ENCODE peak calls at places on chromosomes 7 and 10, in four cellular contexts. S, D, Z and C are unnamed samples. For H3K27me3 and H3K9me3, the result is how much of the 10 kb centered on the place peaks cover.

GRCh38 chr10:34885901-34886300 is 70.8 kb upstream of the PARD3 start:
- DNase-seq in S (no peak), D (no peak), Z (no peak), C (no peak)

GRCh38 chr10:113425596-113425995 is 127.3 kb upstream of the HABP2 start:
- DNase-seq in D (no peak), Z (no peak), S (no peak), C (no peak)

GRCh38 chr10:79411546-79412495 is 33.6 kb downstream of the ZCCHC24 start:
- DNase-seq in S (no peak), Z (no peak), D (peak), C (no peak)

GRCh38 chr10:69860290-69860689 is 58.6 kb downstream of the COL13A1 start:
- DNase-seq in D (no peak), S (no peak), Z (no peak), C (no peak)

GRCh38 chr7:44062903-44063295 is 2.5 kb downstream of the PGAM2 start:
- DNase-seq in Z (no peak), S (no peak), D (peak), C (no peak)

GRCh38 chr10:121527690-121528089 is 70.6 kb downstream of the FGFR2 start:
- DNase-seq in S (no peak), Z (no peak), D (peak), C (peak)

GRCh38 chr10:116085333-116085732 is 187.7 kb downstream of the GFRA1 start:
- DNase-seq in D (no peak), Z (no peak), S (no peak), C (no peak)

GRCh38 chr10:22816298-22816653 is 101.9 kb upstream of the PIP4K2A start:
- DNase-seq in S (no peak), Z (no peak), D (peak), C (no peak)

GRCh38 chr7:7552199-7552598 is 14.5 kb upstream of the MIOS start:
- DNase-seq in D (no peak), S (no peak), Z (no peak), C (no peak)

GRCh38 chr10:71981024-71981867 is 17.1 kb downstream of the CHST3 start:
- DNase-seq in Z (no peak), D (no peak), S (no peak), C (no peak)

GRCh38 chr10:71980181-71981023 is 16.2 kb downstream of the CHST3 start:
- DNase-seq in Z (no peak), D (no peak), S (no peak), C (no peak)

GRCh38 chr10:71979692-71980062 is 15.5 kb downstream of the CHST3 start:
- DNase-seq in D (no peak), Z (no peak), S (no peak), C (no peak)

GRCh38 chr10:71982269-71983178 is 18.3 kb downstream of the CHST3 start:
- DNase-seq in S (no peak), D (no peak), Z (no peak), C (no peak)

DNA sequence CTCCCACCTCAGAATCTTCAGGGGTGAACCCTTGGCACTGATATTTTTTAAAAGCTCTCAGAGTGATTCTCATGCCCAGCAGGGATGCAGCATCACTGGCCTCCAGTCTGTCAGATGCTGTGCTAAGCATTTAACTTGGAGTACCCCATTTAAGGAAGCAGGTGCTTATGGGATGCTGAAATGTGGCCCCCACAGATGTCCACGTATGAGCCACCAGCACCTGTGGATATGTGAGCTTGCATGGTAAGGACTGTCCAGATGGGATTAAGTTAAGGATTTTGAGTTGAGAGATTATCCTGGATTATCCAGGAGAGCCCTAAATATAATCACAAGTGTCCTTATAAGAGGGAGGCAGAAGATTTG is 17.7 kb downstream of the CHST3 start:
- DNase-seq in Z (no peak), S (no peak), D (no peak), C (no peak)
- H3K27me3 ChIP-seq in Z (under half), S (under half), D (under half), C (under half)

GRCh38 chr10:133026171-133026570 is 61.6 kb upstream of the ADGRA1 start:
- DNase-seq in Z (no peak), S (no peak), D (no peak), C (no peak)

GRCh38 chr10:133026726-133027395 is 60.9 kb upstream of the ADGRA1 start:
- DNase-seq in D (no peak), Z (no peak), S (no peak), C (no peak)

GRCh38 chr10:133025558-133026090 is 62.1 kb upstream of the ADGRA1 start:
- DNase-seq in S (no peak), D (no peak), Z (no peak), C (no peak)

GRCh38 chr10:133023216-133023843 is 64.4 kb upstream of the ADGRA1 start:
- DNase-seq in S (no peak), D (no peak), Z (no peak), C (no peak)

DNA sequence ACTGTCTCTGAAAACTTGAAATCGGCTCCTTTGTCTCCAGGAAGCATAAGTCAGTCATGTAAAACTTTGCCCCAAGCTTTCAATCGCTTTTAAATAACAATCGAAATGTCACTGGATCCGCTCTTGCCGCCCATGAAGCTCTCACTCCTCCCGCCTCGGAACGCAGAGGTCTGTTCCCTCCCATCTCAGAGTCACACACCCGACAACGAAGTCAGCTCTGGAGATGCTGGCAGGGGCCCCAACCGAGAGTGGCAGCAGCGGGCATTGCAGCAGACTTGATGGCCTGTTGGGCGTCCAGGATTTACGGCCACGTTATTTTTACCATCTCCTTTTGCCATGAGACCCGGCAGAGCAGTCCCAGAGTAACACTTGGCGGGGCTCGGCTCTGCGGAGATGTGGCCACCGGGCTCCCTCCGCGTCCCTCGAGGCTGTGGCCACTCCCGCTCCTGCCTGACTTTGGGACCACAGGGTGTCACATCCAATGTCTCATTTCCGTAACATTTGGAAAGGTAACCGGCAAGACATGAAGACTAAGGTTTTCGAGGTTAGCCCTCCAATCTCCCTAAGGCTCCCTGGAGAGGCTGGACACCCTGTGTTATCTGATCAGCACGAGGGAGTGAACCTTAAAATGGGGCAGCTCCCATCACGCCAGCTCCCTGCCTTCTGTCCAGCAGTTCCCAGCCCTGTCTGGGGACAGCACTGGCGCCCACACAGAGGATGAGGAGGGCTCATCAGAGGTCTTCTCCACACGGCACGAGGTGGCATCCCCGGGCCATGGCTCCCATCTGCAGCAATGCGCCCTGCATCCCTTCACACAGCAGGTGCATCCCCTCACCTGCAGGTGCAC is 62.8 kb upstream of the ADGRA1 start:
- DNase-seq in D (no peak), Z (no peak), S (no peak), C (no peak)
- H3K9me3 ChIP-seq in D (under half), Z (under half), S (under half), C (under half)

DNA sequence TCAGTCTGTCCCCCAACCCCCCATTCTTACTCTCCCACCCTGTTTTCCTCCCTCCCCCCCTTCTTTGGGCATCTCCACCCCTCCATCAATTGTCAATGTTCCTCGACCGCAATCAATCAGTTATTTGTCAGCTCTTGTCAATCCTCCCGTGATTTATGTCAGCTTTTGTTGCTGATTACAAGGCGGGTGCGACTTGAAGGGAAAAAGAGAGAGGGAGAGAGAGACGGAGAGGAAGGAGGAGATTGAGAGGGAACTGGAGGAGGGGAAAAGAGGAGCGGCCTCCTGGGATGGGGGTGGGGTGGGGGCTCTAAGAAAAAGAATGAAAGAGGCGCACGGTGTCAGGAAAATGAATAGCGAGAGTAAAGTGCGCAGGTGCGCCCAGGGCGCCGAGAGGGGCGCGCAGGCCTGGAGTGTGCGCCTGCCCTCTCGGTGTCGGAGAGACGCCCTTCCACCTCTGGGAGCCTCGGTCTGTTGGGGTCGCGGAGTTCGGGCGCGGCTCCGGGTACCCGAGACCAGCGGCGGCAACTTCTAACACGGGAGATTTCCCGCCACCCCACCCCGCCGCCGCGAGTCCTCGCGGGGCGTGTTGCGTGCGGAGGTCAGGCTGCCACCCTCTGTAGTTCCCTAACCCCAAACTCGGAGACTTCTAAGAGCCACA is 1.1 kb upstream of the ZNF503 start:
- DNase-seq in S (peak), D (peak), Z (no peak), C (peak)
- H3K27me3 ChIP-seq in S (under half), D (under half), Z (half or more), C (under half)

GRCh38 chr7:64630496-64630895 is 35.4 kb upstream of the ZNF107 start:
- DNase-seq in S (no peak), D (no peak), Z (no peak), C (no peak)

GRCh38 chr7:64628721-64629120 is 37.2 kb upstream of the ZNF107 start:
- DNase-seq in S (no peak), D (no peak), Z (no peak), C (no peak)

GRCh38 chr7:64634406-64635062 is 31.4 kb upstream of the ZNF107 start:
- DNase-seq in S (no peak), Z (no peak), D (no peak), C (no peak)

GRCh38 chr7:64633401-64633800 is 32.5 kb upstream of the ZNF107 start:
- DNase-seq in Z (no peak), D (no peak), S (no peak), C (no peak)

GRCh38 chr7:64632029-64632428 is 33.9 kb upstream of the ZNF107 start:
- DNase-seq in D (no peak), S (no peak), Z (no peak), C (no peak)
- H3K9me3 ChIP-seq in D (under half), S (under half), Z (under half), C (under half)

GRCh38 chr7:20795361-20795760 is 8.7 kb upstream of the SP8 start:
- DNase-seq in S (no peak), D (no peak), Z (no peak), C (no peak)

GRCh38 chr7:20798081-20798693 is 11.5 kb upstream of the SP8 start:
- DNase-seq in Z (no peak), D (peak), S (peak), C (peak)

GRCh38 chr7:20795881-20796280 is 9.2 kb upstream of the SP8 start:
- DNase-seq in S (no peak), Z (no peak), D (no peak), C (no peak)

GRCh38 chr7:20797174-20798080 is 10.7 kb upstream of the SP8 start:
- DNase-seq in S (peak), D (no peak), Z (no peak), C (peak)

DNA sequence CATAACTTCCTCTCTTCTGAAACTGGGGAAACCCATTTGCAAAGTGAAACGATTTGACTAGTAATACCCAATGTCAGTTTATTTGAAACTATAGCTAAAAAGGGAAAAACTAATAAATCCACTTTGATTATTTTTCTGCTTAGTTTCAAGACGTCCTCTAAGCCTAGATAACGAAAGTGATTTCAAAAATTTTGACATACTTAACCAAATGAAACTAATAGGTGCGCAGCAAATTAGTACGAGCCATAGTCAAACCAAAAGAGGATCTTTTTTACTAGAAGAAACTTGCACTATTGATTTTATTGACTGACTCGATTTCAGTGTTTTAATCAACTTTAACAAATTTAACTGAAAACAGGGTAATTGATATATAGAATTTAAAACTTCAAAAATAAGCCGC is 9.9 kb upstream of the SP8 start:
- DNase-seq in D (no peak), S (no peak), Z (no peak), C (no peak)
- H3K27me3 ChIP-seq in D (half or more), S (half or more), Z (half or more), C (under half)

DNA sequence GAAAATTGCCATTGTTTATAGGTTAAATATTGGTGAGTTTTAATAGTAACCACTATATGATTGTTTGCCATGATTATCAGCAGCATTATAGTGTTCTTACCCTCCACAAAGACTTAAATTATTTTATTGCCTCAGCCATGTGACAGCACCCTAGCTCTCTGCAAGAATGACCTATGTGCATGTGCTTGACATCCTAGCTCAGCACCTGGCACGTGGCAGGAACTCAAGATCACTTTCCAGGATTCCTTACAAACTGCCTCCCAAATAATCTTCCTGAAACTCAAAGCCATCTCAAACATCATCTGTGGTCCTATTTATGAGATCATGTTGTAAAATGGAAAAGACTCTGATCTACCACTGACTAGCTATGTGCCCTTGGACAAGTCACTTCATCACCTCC is 68.1 kb upstream of the ANKRD30A start:
- DNase-seq in Z (no peak), S (no peak), D (no peak), C (no peak)
- H3K9me3 ChIP-seq in Z (under half), S (under half), D (under half), C (under half)

GRCh38 chr7:76281706-76282343 is 20.6 kb upstream of the HSPB1 start:
- DNase-seq in Z (no peak), D (no peak), S (no peak), C (no peak)
- H3K27me3 ChIP-seq in Z (under half), D (under half), S (under half), C (under half)

DNA sequence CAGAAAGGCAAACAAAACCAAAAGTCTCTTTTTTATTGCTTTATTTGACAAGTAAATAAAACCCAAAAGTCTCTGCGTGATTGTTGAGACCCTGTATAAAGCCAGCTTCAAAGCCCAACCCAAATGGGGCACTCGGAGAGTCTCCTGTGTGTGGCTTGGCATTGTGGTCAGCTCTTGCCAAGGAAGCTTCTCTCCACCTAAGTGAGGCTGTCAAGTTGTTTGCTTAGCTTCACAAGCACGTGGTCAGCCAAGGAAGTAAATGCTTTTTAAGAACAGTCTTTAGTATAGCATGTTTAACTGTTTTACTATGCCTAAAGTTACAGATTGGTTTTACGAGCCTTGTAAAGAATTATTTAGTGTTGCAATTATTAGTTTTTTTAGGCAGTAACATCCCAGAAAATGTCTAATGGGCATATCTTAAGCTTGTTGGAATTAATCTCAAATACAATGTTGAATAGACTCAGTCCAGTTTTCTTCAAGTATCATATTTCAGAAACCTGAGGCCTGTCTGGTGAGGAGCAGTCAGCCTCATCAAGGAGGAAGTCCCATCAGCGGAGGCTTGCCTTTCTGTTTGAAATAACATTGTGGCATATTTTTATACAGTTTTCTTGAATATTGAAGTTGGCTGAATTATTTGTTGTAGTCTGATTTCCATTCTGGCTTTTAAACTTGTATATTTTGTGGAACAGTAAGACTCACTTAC is 144.3 kb downstream of the ANKRD30A start:
- DNase-seq in Z (no peak), D (peak), S (no peak), C (no peak)
- H3K9me3 ChIP-seq in Z (under half), D (under half), S (under half), C (under half)

DNA sequence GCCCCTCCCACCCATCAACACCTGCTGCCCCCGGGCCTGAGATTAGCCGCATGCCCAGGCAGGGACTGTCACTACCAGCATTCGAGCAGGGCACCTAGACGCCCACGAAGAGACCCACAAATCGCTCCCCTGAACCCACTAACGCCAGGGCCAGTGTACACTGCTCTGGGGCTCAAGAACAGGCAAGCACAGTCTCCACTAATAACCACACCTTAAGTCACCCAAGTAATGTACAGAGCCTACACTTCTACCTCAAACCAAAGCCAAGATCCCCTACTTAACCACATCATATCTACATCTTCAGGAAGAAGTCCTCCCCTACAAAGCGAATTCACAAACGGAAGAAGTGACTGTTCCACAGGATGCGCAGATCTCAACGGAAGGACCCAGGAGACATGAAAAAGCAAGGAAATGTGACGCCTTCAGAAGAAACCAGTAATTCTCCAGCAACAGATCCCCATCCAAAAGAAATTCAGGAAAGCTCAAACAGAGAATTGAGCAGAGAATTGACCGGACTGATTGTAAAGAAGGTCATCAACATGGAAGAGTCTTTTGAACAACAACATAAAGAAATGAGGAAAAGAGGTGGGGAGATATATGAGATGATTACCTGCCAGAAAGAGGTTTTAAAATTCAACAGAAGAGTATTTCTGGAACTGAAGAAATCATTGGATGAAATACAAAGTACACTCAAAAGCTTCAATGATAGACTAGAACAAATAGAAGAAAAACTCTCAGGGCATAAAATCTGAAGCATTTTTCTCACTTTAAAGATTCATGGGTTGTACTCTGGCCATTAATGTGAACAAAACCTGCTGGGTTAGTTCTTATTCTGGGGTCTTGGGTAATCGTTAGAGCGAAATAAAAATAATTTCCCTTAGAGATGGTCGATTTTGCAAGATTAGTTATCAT is 20.9 kb downstream of the IFT22 start:
- DNase-seq in Z (no peak), S (no peak), D (no peak), C (no peak)
- H3K27me3 ChIP-seq in Z (half or more), S (half or more), D (half or more), C (under half)

GRCh38 chr10:130326954-130327353 is 190.8 kb downstream of the GLRX3 start:
- DNase-seq in Z (no peak), S (no peak), D (no peak), C (no peak)
- H3K9me3 ChIP-seq in Z (under half), S (under half), D (under half), C (under half)